ENCODE peak calls at places on chromosomes 4 and X, in ten cellular contexts. One of them, this sample, is unnamed.

GRCh38 chrX:132692526-132692925 is 203.7 kb upstream of the MBNL3 start:
- DNase-seq in cardiac fibroblast: no peak
- DNase-seq in fibroblast of the aortic adventitia: no peak
- DNase-seq in HL-60: no peak
- DNase-seq in effector CD4-positive, alpha-beta T cell: no peak
- DNase-seq in cardiac muscle cell: no peak
- DNase-seq in EL: no peak
- DNase-seq in COR-L47: no peak
- DNase-seq in amygdala: no peak
- DNase-seq in Jurkat, Clone E6-1: no peak
- DNase-seq in this sample: no peak

GRCh38 chr4:22190855-22191254 is 242.3 kb upstream of the KCNIP4 start:
- DNase-seq in HL-60: no peak
- DNase-seq in effector CD4-positive, alpha-beta T cell: no peak
- DNase-seq in fibroblast of the aortic adventitia: peak; percentile 93
- DNase-seq in EL: peak; percentile 90
- DNase-seq in cardiac fibroblast: peak; percentile 67
- DNase-seq in Jurkat, Clone E6-1: no peak
- DNase-seq in amygdala: no peak
- DNase-seq in COR-L47: no peak
- DNase-seq in cardiac muscle cell: no peak
- DNase-seq in this sample: peak; percentile 72

GRCh38 chrX:15563056-15563455 is 37.7 kb downstream of the ACE2 start:
- DNase-seq in cardiac muscle cell: no peak
- DNase-seq in fibroblast of the aortic adventitia: no peak
- DNase-seq in effector CD4-positive, alpha-beta T cell: no peak
- DNase-seq in cardiac fibroblast: no peak
- DNase-seq in HL-60: no peak
- DNase-seq in Jurkat, Clone E6-1: no peak
- DNase-seq in amygdala: no peak
- DNase-seq in EL: no peak
- DNase-seq in COR-L47: no peak
- DNase-seq in this sample: no peak

GRCh38 chr4:27003602-27004238 is 143.1 kb downstream of the STIM2 start:
- DNase-seq in HL-60: no peak
- DNase-seq in amygdala: no peak
- DNase-seq in effector CD4-positive, alpha-beta T cell: no peak
- DNase-seq in EL: peak; percentile 67
- DNase-seq in fibroblast of the aortic adventitia: no peak
- DNase-seq in Jurkat, Clone E6-1: peak; percentile 12
- DNase-seq in cardiac fibroblast: peak; percentile 29
- DNase-seq in COR-L47: no peak
- DNase-seq in cardiac muscle cell: no peak
- DNase-seq in this sample: peak; percentile 74

GRCh38 chrX:131763674-131764073 is 219.8 kb downstream of the OR13H1 start:
- DNase-seq in HL-60: peak; percentile 82
- DNase-seq in EL: peak; percentile 20
- DNase-seq in cardiac fibroblast: no peak
- DNase-seq in effector CD4-positive, alpha-beta T cell: peak; percentile 84
- DNase-seq in Jurkat, Clone E6-1: peak; percentile 33
- DNase-seq in COR-L47: no peak
- DNase-seq in amygdala: peak; percentile 53
- DNase-seq in fibroblast of the aortic adventitia: peak; percentile 96
- DNase-seq in cardiac muscle cell: no peak
- DNase-seq in this sample: no peak

GRCh38 chr4:73345399-73345975 is 58.6 kb upstream of the ALB start:
- DNase-seq in Jurkat, Clone E6-1: no peak
- DNase-seq in cardiac fibroblast: no peak
- DNase-seq in amygdala: no peak
- DNase-seq in EL: no peak
- DNase-seq in cardiac muscle cell: no peak
- DNase-seq in effector CD4-positive, alpha-beta T cell: no peak
- DNase-seq in COR-L47: no peak
- DNase-seq in HL-60: no peak
- DNase-seq in fibroblast of the aortic adventitia: no peak
- DNase-seq in this sample: no peak

GRCh38 chr4:48139688-48140087 is 5.6 kb upstream of the TXK start:
- DNase-seq in Jurkat, Clone E6-1: peak; percentile 64
- DNase-seq in effector CD4-positive, alpha-beta T cell: no peak
- DNase-seq in COR-L47: no peak
- DNase-seq in cardiac fibroblast: no peak
- DNase-seq in fibroblast of the aortic adventitia: peak; percentile 32
- DNase-seq in HL-60: peak; percentile 8
- DNase-seq in cardiac muscle cell: no peak
- DNase-seq in EL: peak; percentile 45
- DNase-seq in amygdala: peak; percentile 21
- DNase-seq in this sample: peak; percentile 11

GRCh38 chr4:109574443-109574850 is 14.4 kb downstream of the MCUB start:
- DNase-seq in Jurkat, Clone E6-1: no peak
- DNase-seq in amygdala: no peak
- DNase-seq in cardiac fibroblast: peak; percentile 39
- DNase-seq in EL: no peak
- DNase-seq in COR-L47: no peak
- DNase-seq in fibroblast of the aortic adventitia: peak; percentile 49
- DNase-seq in cardiac muscle cell: no peak
- DNase-seq in HL-60: peak; percentile 18
- DNase-seq in effector CD4-positive, alpha-beta T cell: no peak
- DNase-seq in this sample: no peak

GRCh38 chr4:128868758-128869157 is 59.3 kb downstream of the JADE1 start:
- DNase-seq in EL: no peak
- DNase-seq in effector CD4-positive, alpha-beta T cell: no peak
- DNase-seq in HL-60: no peak
- DNase-seq in fibroblast of the aortic adventitia: no peak
- DNase-seq in cardiac muscle cell: no peak
- DNase-seq in Jurkat, Clone E6-1: no peak
- DNase-seq in cardiac fibroblast: peak; percentile 60
- DNase-seq in COR-L47: no peak
- DNase-seq in amygdala: no peak
- DNase-seq in this sample: no peak

GRCh38 chrX:153578200-153578835 is 20.6 kb downstream of the CCNQ start:
- DNase-seq in EL: no peak
- DNase-seq in Jurkat, Clone E6-1: no peak
- DNase-seq in cardiac muscle cell: no peak
- DNase-seq in fibroblast of the aortic adventitia: no peak
- DNase-seq in cardiac fibroblast: no peak
- DNase-seq in amygdala: no peak
- DNase-seq in HL-60: no peak
- DNase-seq in effector CD4-positive, alpha-beta T cell: no peak
- DNase-seq in COR-L47: no peak
- DNase-seq in this sample: no peak

GRCh38 chr4:40536032-40536431 is 93.6 kb downstream of the RBM47 start:
- DNase-seq in cardiac fibroblast: no peak
- DNase-seq in cardiac muscle cell: no peak
- DNase-seq in Jurkat, Clone E6-1: no peak
- DNase-seq in fibroblast of the aortic adventitia: no peak
- DNase-seq in HL-60: no peak
- DNase-seq in COR-L47: no peak
- DNase-seq in EL: no peak
- DNase-seq in effector CD4-positive, alpha-beta T cell: no peak
- DNase-seq in amygdala: no peak
- DNase-seq in this sample: no peak

GRCh38 chrX:107683124-107683895 is 55.0 kb downstream of the PRPS1 start:
- DNase-seq in fibroblast of the aortic adventitia: peak; percentile 55
- DNase-seq in amygdala: no peak
- DNase-seq in COR-L47: no peak
- DNase-seq in Jurkat, Clone E6-1: no peak
- DNase-seq in cardiac muscle cell: no peak
- DNase-seq in effector CD4-positive, alpha-beta T cell: no peak
- DNase-seq in cardiac fibroblast: peak; percentile 39
- DNase-seq in HL-60: no peak
- DNase-seq in EL: no peak
- DNase-seq in this sample: no peak

GRCh38 chr4:152278505-152279301 is 257.2 kb downstream of the FBXW7 start:
- DNase-seq in Jurkat, Clone E6-1: no peak
- DNase-seq in effector CD4-positive, alpha-beta T cell: no peak
- DNase-seq in EL: no peak
- DNase-seq in amygdala: peak; percentile 18
- DNase-seq in cardiac fibroblast: no peak
- DNase-seq in COR-L47: no peak
- DNase-seq in HL-60: no peak
- DNase-seq in fibroblast of the aortic adventitia: no peak
- DNase-seq in cardiac muscle cell: no peak
- DNase-seq in this sample: no peak

GRCh38 chr4:72489267-72489666 is 79.8 kb downstream of the ADAMTS3 start:
- DNase-seq in COR-L47: no peak
- DNase-seq in fibroblast of the aortic adventitia: peak; percentile 82
- DNase-seq in Jurkat, Clone E6-1: no peak
- DNase-seq in effector CD4-positive, alpha-beta T cell: no peak
- DNase-seq in HL-60: no peak
- DNase-seq in amygdala: no peak
- DNase-seq in cardiac fibroblast: peak; percentile 78
- DNase-seq in cardiac muscle cell: no peak
- DNase-seq in EL: peak; percentile 46
- DNase-seq in this sample: peak; percentile 68

GRCh38 chrX:84205276-84205675 is 17.3 kb upstream of the RPS6KA6 start:
- DNase-seq in EL: no peak
- DNase-seq in amygdala: no peak
- DNase-seq in effector CD4-positive, alpha-beta T cell: no peak
- DNase-seq in fibroblast of the aortic adventitia: no peak
- DNase-seq in Jurkat, Clone E6-1: no peak
- DNase-seq in COR-L47: no peak
- DNase-seq in cardiac muscle cell: no peak
- DNase-seq in cardiac fibroblast: no peak
- DNase-seq in HL-60: no peak
- DNase-seq in this sample: no peak

GRCh38 chr4:16466581-16466980 is 240.3 kb upstream of the TAPT1 start:
- DNase-seq in Jurkat, Clone E6-1: no peak
- DNase-seq in cardiac fibroblast: no peak
- DNase-seq in EL: no peak
- DNase-seq in COR-L47: no peak
- DNase-seq in cardiac muscle cell: no peak
- DNase-seq in amygdala: no peak
- DNase-seq in HL-60: no peak
- DNase-seq in effector CD4-positive, alpha-beta T cell: no peak
- DNase-seq in fibroblast of the aortic adventitia: no peak
- DNase-seq in this sample: no peak

GRCh38 chrX:107805179-107805578 is 20.5 kb upstream of the MID2 start:
- DNase-seq in effector CD4-positive, alpha-beta T cell: no peak
- DNase-seq in COR-L47: no peak
- DNase-seq in cardiac muscle cell: no peak
- DNase-seq in fibroblast of the aortic adventitia: no peak
- DNase-seq in cardiac fibroblast: no peak
- DNase-seq in amygdala: no peak
- DNase-seq in Jurkat, Clone E6-1: no peak
- DNase-seq in EL: no peak
- DNase-seq in HL-60: no peak
- DNase-seq in this sample: no peak

GRCh38 chrX:148633509-148633908 is 133.1 kb downstream of the AFF2 start:
- DNase-seq in EL: no peak
- DNase-seq in effector CD4-positive, alpha-beta T cell: no peak
- DNase-seq in amygdala: no peak
- DNase-seq in cardiac muscle cell: no peak
- DNase-seq in COR-L47: no peak
- DNase-seq in Jurkat, Clone E6-1: no peak
- DNase-seq in HL-60: no peak
- DNase-seq in fibroblast of the aortic adventitia: no peak
- DNase-seq in cardiac fibroblast: no peak
- DNase-seq in this sample: no peak

GRCh38 chr4:108215055-108215454 is 46.3 kb upstream of the LEF1 start:
- DNase-seq in HL-60: no peak
- DNase-seq in COR-L47: no peak
- DNase-seq in cardiac muscle cell: no peak
- DNase-seq in cardiac fibroblast: no peak
- DNase-seq in effector CD4-positive, alpha-beta T cell: no peak
- DNase-seq in fibroblast of the aortic adventitia: no peak
- DNase-seq in Jurkat, Clone E6-1: no peak
- DNase-seq in amygdala: no peak
- DNase-seq in EL: no peak
- DNase-seq in this sample: no peak

GRCh38 chr4:89599026-89599425 is 237.9 kb downstream of the SNCA start:
- DNase-seq in Jurkat, Clone E6-1: no peak
- DNase-seq in HL-60: no peak
- DNase-seq in COR-L47: no peak
- DNase-seq in fibroblast of the aortic adventitia: no peak
- DNase-seq in cardiac fibroblast: no peak
- DNase-seq in cardiac muscle cell: no peak
- DNase-seq in EL: no peak
- DNase-seq in amygdala: no peak
- DNase-seq in effector CD4-positive, alpha-beta T cell: no peak
- DNase-seq in this sample: peak; percentile 38

GRCh38 chr4:37641352-37641751 is 44.8 kb downstream of the RELL1 start:
- DNase-seq in cardiac fibroblast: no peak
- DNase-seq in COR-L47: no peak
- DNase-seq in amygdala: no peak
- DNase-seq in fibroblast of the aortic adventitia: no peak
- DNase-seq in effector CD4-positive, alpha-beta T cell: no peak
- DNase-seq in EL: no peak
- DNase-seq in HL-60: no peak
- DNase-seq in cardiac muscle cell: no peak
- DNase-seq in Jurkat, Clone E6-1: no peak
- DNase-seq in this sample: no peak

GRCh38 chrX:154695913-154696312 is 42.5 kb upstream of the CTAG2 start:
- DNase-seq in EL: no peak
- DNase-seq in effector CD4-positive, alpha-beta T cell: no peak
- DNase-seq in Jurkat, Clone E6-1: no peak
- DNase-seq in cardiac fibroblast: peak; percentile 68
- DNase-seq in fibroblast of the aortic adventitia: peak; percentile 63
- DNase-seq in HL-60: no peak
- DNase-seq in COR-L47: no peak
- DNase-seq in amygdala: no peak
- DNase-seq in cardiac muscle cell: no peak
- DNase-seq in this sample: no peak

GRCh38 chrX:149962859-149963757 is 24.8 kb upstream of the EOLA2 start:
- DNase-seq in COR-L47: peak; percentile 9
- DNase-seq in amygdala: peak; percentile 23
- DNase-seq in effector CD4-positive, alpha-beta T cell: peak; percentile 4
- DNase-seq in Jurkat, Clone E6-1: peak; percentile 21
- DNase-seq in cardiac fibroblast: peak; percentile 70
- DNase-seq in fibroblast of the aortic adventitia: peak; percentile 67
- DNase-seq in HL-60: peak; percentile 37
- DNase-seq in cardiac muscle cell: peak; percentile 61
- DNase-seq in EL: peak; percentile 72
- DNase-seq in this sample: peak; percentile 49

GRCh38 chrX:70096052-70096451 is 33.8 kb downstream of the OTUD6A start:
- DNase-seq in Jurkat, Clone E6-1: no peak
- DNase-seq in EL: peak; percentile 20
- DNase-seq in amygdala: no peak
- DNase-seq in COR-L47: no peak
- DNase-seq in cardiac muscle cell: peak; percentile 5
- DNase-seq in fibroblast of the aortic adventitia: peak; percentile 21
- DNase-seq in HL-60: no peak
- DNase-seq in cardiac fibroblast: peak; percentile 57
- DNase-seq in effector CD4-positive, alpha-beta T cell: no peak
- DNase-seq in this sample: peak; percentile 14

GRCh38 chrX:153922932-153923857 is 2.9 kb downstream of the ARHGAP4 start:
- DNase-seq in cardiac fibroblast: peak; percentile 59
- DNase-seq in fibroblast of the aortic adventitia: peak; percentile 67
- DNase-seq in effector CD4-positive, alpha-beta T cell: no peak
- DNase-seq in amygdala: peak; percentile 71
- DNase-seq in COR-L47: peak; percentile 48
- DNase-seq in Jurkat, Clone E6-1: no peak
- DNase-seq in EL: peak; percentile 60
- DNase-seq in HL-60: no peak
- DNase-seq in cardiac muscle cell: no peak
- DNase-seq in this sample: peak; percentile 63

GRCh38 chr4:8073206-8073863 is 85.3 kb downstream of the ABLIM2 start:
- DNase-seq in cardiac muscle cell: no peak
- DNase-seq in COR-L47: no peak
- DNase-seq in cardiac fibroblast: no peak
- DNase-seq in amygdala: no peak
- DNase-seq in EL: no peak
- DNase-seq in HL-60: no peak
- DNase-seq in effector CD4-positive, alpha-beta T cell: no peak
- DNase-seq in fibroblast of the aortic adventitia: no peak
- DNase-seq in Jurkat, Clone E6-1: no peak
- DNase-seq in this sample: no peak

GRCh38 chr4:55635760-55636621 is at the start of gene NMU:
- DNase-seq in EL: peak; percentile 31
- DNase-seq in COR-L47: peak; percentile 63
- DNase-seq in HL-60: no peak
- DNase-seq in Jurkat, Clone E6-1: no peak
- DNase-seq in cardiac fibroblast: peak; percentile 12
- DNase-seq in amygdala: peak; percentile 19
- DNase-seq in effector CD4-positive, alpha-beta T cell: peak; percentile 4
- DNase-seq in cardiac muscle cell: peak; percentile 70
- DNase-seq in fibroblast of the aortic adventitia: no peak
- DNase-seq in this sample: peak; percentile 29

GRCh38 chrX:12865359-12865758 is 1.5 kb upstream of the TLR7 start:
- DNase-seq in Jurkat, Clone E6-1: no peak
- DNase-seq in cardiac fibroblast: peak; percentile 3
- DNase-seq in HL-60: no peak
- DNase-seq in cardiac muscle cell: no peak
- DNase-seq in COR-L47: no peak
- DNase-seq in EL: no peak
- DNase-seq in amygdala: no peak
- DNase-seq in fibroblast of the aortic adventitia: peak; percentile 12
- DNase-seq in effector CD4-positive, alpha-beta T cell: no peak
- DNase-seq in this sample: no peak

This sample was measured in fibroblast of lung.